ENCODE peak calls at places on chromosomes 1 and 21, in seven cellular contexts. P, E, J, I, B, A and W are unnamed samples.

GRCh38 chr1:25642710-25643109 is 26.1 kb downstream of the MAN1C1 start:
- DNase-seq in A (peak; percentile 49), J (no peak), B (no peak), I (no peak), E (peak; percentile 28), P (no peak), W (no peak)

GRCh38 chr1:119943216-119943615 is 46.9 kb upstream of the ADAM30 start:
- DNase-seq in P (no peak), B (no peak), J (no peak), E (no peak), A (no peak), I (no peak), W (no peak)

GRCh38 chr1:226603030-226603960 is 54.7 kb downstream of the STUM start:
- DNase-seq in J (no peak), A (no peak), E (no peak), B (peak; percentile 64), P (peak; percentile 58), I (no peak), W (no peak)

GRCh38 chr1:6960291-6960758 is 175.1 kb downstream of the CAMTA1 start:
- DNase-seq in A (no peak), B (no peak), I (peak; percentile 16), J (peak; percentile 35), E (no peak), P (peak; percentile 87), W (no peak)

GRCh38 chr1:4668738-4669700 is 14.6 kb downstream of the AJAP1 start:
- DNase-seq in E (no peak), B (no peak), I (no peak), A (no peak), J (no peak), P (no peak), W (no peak)

GRCh38 chr1:240352769-240353168 is 259.2 kb downstream of the GREM2 start:
- DNase-seq in B (peak; percentile 84), A (no peak), E (no peak), I (peak; percentile 2), J (no peak), P (peak; percentile 61), W (no peak)

GRCh38 chr21:39483917-39484316 is 32.1 kb downstream of the SH3BGR start:
- DNase-seq in J (no peak), E (no peak), P (peak; percentile 1), I (no peak), B (no peak), A (no peak), W (no peak)

GRCh38 chr1:7770939-7771672 is at the start of gene VAMP3:
- DNase-seq in J (peak; percentile 77), A (peak; percentile 62), I (peak; percentile 99), P (peak; percentile 80), B (peak; percentile 74), E (peak; percentile 99), W (no peak)

GRCh38 chr1:7379445-7379971 is 391.6 kb upstream of the VAMP3 start:
- DNase-seq in E (peak; percentile 84), P (peak; percentile 71), I (peak; percentile 73), A (no peak), J (peak; percentile 74), B (peak; percentile 34), W (peak; percentile 29)

GRCh38 chr1:116485071-116485735 is 85.6 kb downstream of the CD58 start:
- DNase-seq in J (peak; percentile 90), B (peak; percentile 68), E (peak; percentile 94), I (peak; percentile 84), P (peak; percentile 84), A (peak; percentile 74), W (no peak)

GRCh38 chr21:28516996-28517592 is 475.6 kb downstream of the LTN1 start:
- DNase-seq in J (peak; percentile 30), B (peak; percentile 48), E (no peak), I (peak; percentile 52), A (peak; percentile 18), P (peak; percentile 44), W (no peak)

GRCh38 chr1:233998926-233999325 is 94.5 kb downstream of the SLC35F3 start:
- DNase-seq in I (no peak), J (peak; percentile 63), P (no peak), B (no peak), E (no peak), A (no peak), W (no peak)

GRCh38 chr1:198701766-198702539 is 63.1 kb downstream of the PTPRC start:
- DNase-seq in B (no peak), P (no peak), J (no peak), E (no peak), I (peak; percentile 19), A (no peak), W (no peak)

GRCh38 chr1:5109652-5110051 is 455.2 kb downstream of the AJAP1 start:
- DNase-seq in A (no peak), E (no peak), I (no peak), J (peak; percentile 51), B (no peak), P (no peak), W (no peak)

GRCh38 chr1:167517535-167518330 is 596 bp downstream of the CD247 start:
- DNase-seq in E (no peak), A (peak; percentile 83), B (no peak), I (peak; percentile 32), P (peak; percentile 43), J (no peak), W (no peak)

GRCh38 chr1:153903841-153904455 is 18.8 kb downstream of the GATAD2B start:
- DNase-seq in E (no peak), A (no peak), B (no peak), J (no peak), I (no peak), P (no peak), W (no peak)

GRCh38 chr1:67648582-67649326 is 36.2 kb upstream of the GADD45A start:
- DNase-seq in A (no peak), J (no peak), B (no peak), P (no peak), I (peak; percentile 19), E (no peak), W (no peak)

GRCh38 chr21:46452719-46453118 is 6.0 kb upstream of the DIP2A start:
- DNase-seq in J (no peak), A (no peak), B (no peak), P (no peak), E (peak; percentile 39), I (no peak), W (no peak)

GRCh38 chr21:26169061-26169610 is 1.4 kb downstream of the APP start:
- DNase-seq in B (peak; percentile 80), E (no peak), J (peak; percentile 90), A (no peak), I (peak; percentile 67), P (peak; percentile 68), W (no peak)

GRCh38 chr21:14452031-14452778 is 69.3 kb upstream of the HSPA13 start:
- DNase-seq in J (peak; percentile 52), I (no peak), E (no peak), A (no peak), B (no peak), P (no peak), W (no peak)

GRCh38 chr1:7705048-7705907 is 65.8 kb upstream of the VAMP3 start:
- DNase-seq in I (peak; percentile 80), J (peak; percentile 70), E (no peak), A (no peak), P (no peak), B (no peak), W (no peak)

GRCh38 chr1:204072951-204073836 is at the start of gene SOX13:
- DNase-seq in B (peak; percentile 88), A (no peak), I (peak; percentile 95), J (peak; percentile 91), E (peak; percentile 94), P (peak; percentile 90), W (peak; percentile 97)

GRCh38 chr1:85144351-85144750 is 56.5 kb downstream of the SYDE2 start:
- DNase-seq in E (no peak), I (no peak), B (no peak), A (no peak), J (no peak), P (no peak), W (no peak)

GRCh38 chr1:150152182-150152536 is 2.4 kb downstream of the PLEKHO1 start:
- DNase-seq in P (peak; percentile 28), I (no peak), B (no peak), A (no peak), J (no peak), E (no peak), W (peak; percentile 79)

GRCh38 chr1:98674075-98674781 is 12.7 kb downstream of the SNX7 start:
- DNase-seq in B (peak; percentile 47), A (no peak), I (no peak), J (no peak), P (peak; percentile 40), E (no peak), W (no peak)

GRCh38 chr1:172719066-172719627 is 60.2 kb downstream of the FASLG start:
- DNase-seq in J (no peak), P (no peak), A (no peak), B (peak; percentile 17), E (no peak), I (no peak), W (no peak)

GRCh38 chr21:35559881-35560280 is 500.4 kb downstream of the SETD4 start:
- DNase-seq in A (no peak), P (peak; percentile 46), E (no peak), I (no peak), J (no peak), B (peak; percentile 68), W (no peak)

GRCh38 chr1:53614231-53615021 is 124.5 kb downstream of the GLIS1 start:
- DNase-seq in J (no peak), E (peak; percentile 73), A (no peak), P (no peak), I (no peak), B (no peak), W (peak; percentile 40)